ENCODE peak calls at places on chromosomes 16 and 17, in four cellular contexts. M, A, H and B are unnamed samples. For H3K4me1, the result is how much of the 10 kb centered on the place peaks cover.

GRCh38 chr16:48542020-48542473 is 67.9 kb downstream of the N4BP1 start:
- DNase-seq in M (no peak), H (no peak), A (peak), B (no peak)

GRCh38 chr17:4815043-4815675 is 8.2 kb downstream of the PLD2 start:
- DNase-seq in M (no peak), H (no peak), A (no peak), B (no peak)

GRCh38 chr16:24983521-24983920 is 31.6 kb downstream of the ARHGAP17 start:
- DNase-seq in M (no peak), A (peak), H (no peak), B (no peak)

GRCh38 chr17:46125831-46126230 is 67.4 kb downstream of the KANSL1 start:
- DNase-seq in M (no peak), H (no peak), A (no peak), B (no peak)

GRCh38 chr16:61617214-61617783 is 418.9 kb downstream of the CDH8 start:
- DNase-seq in M (no peak), A (no peak), H (no peak), B (no peak)

GRCh38 chr17:13393841-13394710 is 207.7 kb downstream of the HS3ST3A1 start:
- DNase-seq in A (no peak), H (no peak), M (no peak), B (no peak)

GRCh38 chr17:8285270-8286181 is 2.9 kb upstream of the RANGRF start:
- DNase-seq in M (no peak), A (no peak), H (no peak), B (no peak)

GRCh38 chr17:69607162-69607834 is 192.8 kb downstream of the MAP2K6 start:
- DNase-seq in H (peak), A (peak), M (peak), B (no peak)

GRCh38 chr17:57676543-57676942 is 68.6 kb downstream of the CCDC182 start:
- DNase-seq in M (no peak), H (no peak), A (no peak), B (no peak)

GRCh38 chr17:27666831-27667560 is 36.0 kb downstream of the LGALS9 start:
- DNase-seq in H (no peak), A (no peak), M (no peak), B (no peak)

GRCh38 chr16:46658925-46659324 is 30.1 kb downstream of the VPS35 start:
- DNase-seq in H (no peak), M (no peak), A (no peak), B (no peak)

GRCh38 chr17:55407641-55408566 is 13.7 kb downstream of the MMD start:
- DNase-seq in H (no peak), A (no peak), M (no peak), B (no peak)

GRCh38 chr16:85649978-85650863 is 37.1 kb downstream of the GSE1 start:
- DNase-seq in H (no peak), A (peak), M (no peak), B (peak)

GRCh38 chr17:19996502-19996901 is 12.7 kb upstream of the SPECC1 start:
- DNase-seq in M (no peak), H (no peak), A (no peak), B (no peak)

GRCh38 chr16:82995927-82996441 is 369.2 kb downstream of the CDH13 start:
- DNase-seq in A (peak), H (no peak), M (no peak), B (no peak)

GRCh38 chr17:59155439-59156177 is at the start of gene PRR11:
- DNase-seq in M (peak), A (peak), H (no peak), B (peak)

GRCh38 chr16:57540906-57541753 is 1.3 kb upstream of the ADGRG5 start:
- DNase-seq in H (no peak), A (no peak), M (no peak), B (no peak)

GRCh38 chr17:8153957-8154607 is 1.9 kb upstream of the PER1 start:
- DNase-seq in A (peak), M (peak), H (peak), B (peak)

GRCh38 chr17:81527591-81528383 is at the start of gene FSCN2:
- DNase-seq in A (no peak), H (no peak), M (no peak), B (no peak)

GRCh38 chr16:57594531-57595031 is 33.8 kb upstream of the ADGRG1 start:
- DNase-seq in M (no peak), A (no peak), H (no peak), B (no peak)

GRCh38 chr16:61791465-61791864 is 244.8 kb downstream of the CDH8 start:
- DNase-seq in M (no peak), H (no peak), A (no peak), B (no peak)

GRCh38 chr17:82926081-82926480 is 86.3 kb upstream of the ZNF750 start:
- DNase-seq in H (no peak), M (no peak), A (no peak), B (no peak)

GRCh38 chr17:81022371-81022729 is 12.6 kb upstream of the BAIAP2 start:
- DNase-seq in M (no peak), A (no peak), H (no peak), B (no peak)

DNA sequence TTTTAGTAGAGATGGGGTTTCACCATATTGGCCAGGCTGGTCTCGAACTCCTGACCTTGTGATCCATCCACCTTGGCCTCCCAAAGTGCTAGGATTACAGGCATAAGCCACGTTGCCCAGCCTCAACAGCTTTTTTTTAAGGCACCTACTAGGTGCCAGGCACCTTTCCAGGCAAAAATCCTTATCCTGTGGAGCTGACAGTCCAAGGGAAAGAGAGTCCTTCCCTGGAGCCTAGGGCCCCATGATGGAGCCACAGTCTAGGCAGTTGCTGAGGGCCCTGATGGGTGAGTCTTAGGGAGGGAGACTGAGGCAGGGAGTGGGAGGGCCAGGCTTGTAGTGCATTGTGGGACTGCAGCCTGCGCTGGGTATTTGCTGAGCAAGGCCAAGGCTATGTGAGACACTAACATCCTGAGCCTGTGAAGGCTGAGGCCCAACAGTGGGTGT is 79.6 kb upstream of the TOB1 start:
- DNase-seq in H (no peak), A (no peak), M (no peak), B (no peak)
- H3K4me1 ChIP-seq in H (under half), A (under half), M (half or more), B (half or more)

DNA sequence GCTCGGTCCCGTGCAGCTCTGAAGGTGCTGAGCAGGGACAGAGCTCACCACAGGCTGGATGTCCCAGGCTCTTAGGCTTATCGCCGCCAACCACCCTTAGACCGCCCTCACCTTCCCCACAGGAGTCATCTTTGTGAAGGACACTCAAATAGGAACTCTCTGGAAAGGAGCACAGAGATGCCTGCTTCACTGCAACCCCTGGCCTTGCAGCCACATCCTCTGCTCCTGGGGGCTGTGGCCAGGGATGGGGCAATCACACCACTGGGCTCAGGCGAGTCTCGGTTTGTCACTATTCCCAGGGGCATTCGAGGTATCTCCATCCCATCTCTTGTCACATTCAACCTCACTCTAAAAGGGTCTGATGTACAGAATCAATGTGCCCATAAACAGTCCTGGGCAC is 10.9 kb downstream of the ZDHHC1 start:
- DNase-seq in A (no peak), H (no peak), M (no peak), B (no peak)
- H3K27ac ChIP-seq in A (no peak), H (no peak), M (peak), B (no peak)

GRCh38 chr17:42553161-42553818 is 567 bp downstream of the HSD17B1 start:
- DNase-seq in M (no peak), A (no peak), H (no peak), B (no peak)
- H3K4me3 ChIP-seq in M (peak), A (peak), H (peak), B (peak)

DNA sequence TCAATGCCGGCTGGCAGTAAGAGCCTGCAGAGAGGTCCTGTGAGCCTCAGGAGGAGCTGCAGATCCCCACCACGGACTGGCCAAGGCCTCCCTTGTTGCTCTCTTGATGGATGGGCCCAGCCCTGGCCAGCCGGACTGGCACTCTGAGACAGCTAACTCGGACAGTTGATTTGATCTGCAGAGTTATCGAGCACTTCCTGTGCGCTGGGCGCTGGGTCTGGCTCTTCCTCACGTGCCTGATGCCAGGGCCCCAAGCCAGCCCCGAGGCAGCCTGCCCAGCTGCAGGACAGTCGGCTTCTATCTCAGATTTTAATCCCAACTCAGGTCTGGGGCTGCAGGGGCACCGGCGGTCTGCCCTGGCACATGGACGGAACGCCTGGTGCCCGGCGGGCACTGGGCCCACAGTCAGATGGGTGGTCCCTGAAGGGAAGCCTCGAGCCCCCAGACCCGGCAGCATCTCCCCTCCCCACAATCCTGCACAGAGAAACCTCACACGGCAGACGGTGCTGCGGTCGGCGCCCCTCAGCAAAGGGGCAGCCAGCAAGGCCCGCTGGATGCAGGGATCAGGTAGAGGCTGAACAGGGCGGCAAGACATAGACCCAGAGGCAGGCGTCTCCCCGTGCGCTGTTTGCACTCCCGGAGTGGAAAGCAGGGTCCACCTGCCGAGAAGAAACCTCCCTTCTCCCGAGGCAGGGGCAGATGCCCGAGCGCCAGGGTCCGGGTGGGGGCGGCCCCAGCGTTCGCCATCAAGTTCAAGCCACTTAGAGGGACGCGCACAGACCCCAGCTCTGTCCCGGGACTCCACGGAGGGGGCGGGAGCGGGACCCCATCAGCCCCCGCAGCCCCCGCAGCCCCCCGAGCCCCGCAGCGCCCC is 34.0 kb downstream of the TIMM22 start:
- DNase-seq in H (no peak), M (no peak), A (no peak), B (no peak)
- H3K4me1 ChIP-seq in H (under half), M (under half), A (under half), B (under half)